ENCODE peak calls at places on chromosome 7, in ten cellular contexts. T, F, B, D, V, K, N, E, W and S are unnamed samples.

GRCh38 chr7:50358306-50358705 is 53.8 kb downstream of the IKZF1 start:
- DNase-seq in T (no peak), F (no peak), B (no peak), D (no peak), V (no peak), K (no peak), N (no peak), E (no peak), W (no peak), S (no peak)

GRCh38 chr7:121795736-121796135 is 77.2 kb upstream of the PTPRZ1 start:
- DNase-seq in T (no peak), F (no peak), B (no peak), D (no peak), V (no peak), K (no peak), N (no peak), E (no peak), W (no peak), S (no peak)

GRCh38 chr7:90677742-90678439 is 81.8 kb downstream of the CDK14 start:
- DNase-seq in T (no peak), F (no peak), B (no peak), D (peak), V (no peak), K (no peak), N (no peak), E (peak), W (peak), S (no peak)

GRCh38 chr7:116259821-116260440 is 49.6 kb downstream of the TES start:
- DNase-seq in T (no peak), F (no peak), B (no peak), D (no peak), V (no peak), K (peak), N (no peak), E (no peak), W (no peak), S (no peak)

GRCh38 chr7:105439174-105439893 is 50.6 kb upstream of the SRPK2 start:
- DNase-seq in T (no peak), F (no peak), B (no peak), D (peak), V (no peak), K (peak), N (peak), E (peak), W (no peak), S (peak)

GRCh38 chr7:18895456-18895855 is 222.0 kb downstream of the TWIST1 start:
- DNase-seq in T (no peak), F (no peak), B (no peak), D (no peak), V (no peak), K (peak), N (no peak), E (no peak), W (no peak), S (no peak)

GRCh38 chr7:36308031-36308430 is 81.6 kb upstream of the ANLN start:
- DNase-seq in T (no peak), F (no peak), B (no peak), D (no peak), V (peak), K (no peak), N (no peak), E (no peak), W (no peak), S (no peak)

GRCh38 chr7:134954197-134955082 is 31.9 kb upstream of the AGBL3 start:
- DNase-seq in T (no peak), F (peak), B (no peak), D (peak), V (no peak), K (no peak), N (no peak), E (peak), W (no peak), S (no peak)

GRCh38 chr7:5423844-5424688 is 432 bp upstream of the TNRC18 start:
- DNase-seq in T (no peak), F (peak), B (no peak), D (peak), V (peak), K (peak), N (peak), E (peak), W (peak), S (peak)

GRCh38 chr7:120695848-120696247 is 162.1 kb downstream of the TSPAN12 start:
- DNase-seq in T (no peak), F (no peak), B (no peak), D (peak), V (no peak), K (no peak), N (no peak), E (peak), W (no peak), S (no peak)

GRCh38 chr7:6631605-6632004 is 5.5 kb upstream of the ZNF316 start:
- DNase-seq in T (no peak), F (no peak), B (no peak), D (no peak), V (no peak), K (no peak), N (no peak), E (no peak), W (no peak), S (no peak)

GRCh38 chr7:19964198-19964597 is 190.8 kb upstream of the TMEM196 start:
- DNase-seq in T (no peak), F (no peak), B (no peak), D (no peak), V (no peak), K (no peak), N (no peak), E (no peak), W (no peak), S (no peak)

GRCh38 chr7:4048336-4048735 is 633.8 kb upstream of the FOXK1 start:
- DNase-seq in T (no peak), F (no peak), B (no peak), D (no peak), V (no peak), K (no peak), N (no peak), E (no peak), W (no peak), S (no peak)

GRCh38 chr7:36497775-36498174 is 108.1 kb downstream of the ANLN start:
- DNase-seq in T (no peak), F (no peak), B (no peak), D (no peak), V (no peak), K (no peak), N (no peak), E (no peak), W (no peak), S (no peak)

GRCh38 chr7:935321-936130 is 19.0 kb downstream of the ADAP1 start:
- DNase-seq in T (no peak), F (peak), B (no peak), D (no peak), V (no peak), K (no peak), N (no peak), E (no peak), W (no peak), S (no peak)

GRCh38 chr7:68411742-68412141 is 1186.5 kb upstream of the AUTS2 start:
- DNase-seq in T (no peak), F (no peak), B (no peak), D (peak), V (no peak), K (no peak), N (no peak), E (no peak), W (no peak), S (no peak)

GRCh38 chr7:129665013-129665401 is 53.5 kb downstream of the NRF1 start:
- DNase-seq in T (no peak), F (peak), B (no peak), D (no peak), V (peak), K (peak), N (no peak), E (no peak), W (peak), S (peak)

GRCh38 chr7:132272763-132273371 is 303.4 kb downstream of the PLXNA4 start:
- DNase-seq in T (no peak), F (no peak), B (no peak), D (no peak), V (no peak), K (no peak), N (no peak), E (no peak), W (no peak), S (no peak)

GRCh38 chr7:45196374-45196773 is 38.8 kb downstream of the RAMP3 start:
- DNase-seq in T (no peak), F (no peak), B (no peak), D (no peak), V (no peak), K (no peak), N (peak), E (no peak), W (no peak), S (no peak)

GRCh38 chr7:142459557-142459963 is 201.7 kb upstream of the PRSS58 start:
- DNase-seq in T (no peak), F (peak), B (no peak), D (peak), V (no peak), K (no peak), N (no peak), E (peak), W (no peak), S (peak)

GRCh38 chr7:74294191-74294998 is 5.2 kb downstream of the CLIP2 start:
- DNase-seq in T (no peak), F (no peak), B (no peak), D (no peak), V (no peak), K (no peak), N (no peak), E (no peak), W (no peak), S (no peak)

GRCh38 chr7:92415225-92415624 is 32.1 kb upstream of the GATAD1 start:
- DNase-seq in T (no peak), F (no peak), B (no peak), D (no peak), V (no peak), K (no peak), N (no peak), E (no peak), W (no peak), S (no peak)

GRCh38 chr7:91031757-91032156 is 232.5 kb upstream of the FZD1 start:
- DNase-seq in T (no peak), F (peak), B (no peak), D (no peak), V (no peak), K (no peak), N (no peak), E (peak), W (no peak), S (no peak)

GRCh38 chr7:28005075-28005847 is 175.3 kb downstream of the JAZF1 start:
- DNase-seq in T (no peak), F (no peak), B (no peak), D (no peak), V (no peak), K (peak), N (no peak), E (no peak), W (peak), S (no peak)

GRCh38 chr7:107922891-107923290 is 31.9 kb downstream of the DLD start:
- DNase-seq in T (no peak), F (no peak), B (no peak), D (no peak), V (no peak), K (no peak), N (no peak), E (no peak), W (no peak), S (no peak)

GRCh38 chr7:112159346-112159745 is 46.9 kb downstream of the DOCK4 start:
- DNase-seq in T (no peak), F (no peak), B (no peak), D (no peak), V (no peak), K (no peak), N (no peak), E (no peak), W (no peak), S (no peak)

GRCh38 chr7:92594746-92595145 is 4.6 kb upstream of the FAM133B start:
- DNase-seq in T (no peak), F (no peak), B (no peak), D (no peak), V (no peak), K (no peak), N (no peak), E (no peak), W (no peak), S (no peak)

GRCh38 chr7:155570991-155571390 is 24.6 kb upstream of the CNPY1 start:
- DNase-seq in T (no peak), F (no peak), B (no peak), D (no peak), V (no peak), K (no peak), N (no peak), E (no peak), W (no peak), S (no peak)